ENCODE peak calls at places on chromosome 9, in six cellular contexts. W is GM23338, E is IMR-90, P is PC-9, V is MM.1S, H is HCT116. S is an unnamed sample.

GRCh38 chr9:132881826-132882225 is 3.1 kb downstream of the SPACA9 start:
- DNase-seq in P (no peak), V (no peak), E (no peak), W (no peak), H (no peak), S (no peak)

GRCh38 chr9:120405134-120405533 is 174.8 kb downstream of the CDK5RAP2 start:
- DNase-seq in W (no peak), H (no peak), E (no peak), P (no peak), V (no peak), S (no peak)

GRCh38 chr9:16625106-16625505 is 245.4 kb downstream of the BNC2 start:
- DNase-seq in V (no peak), E (no peak), W (no peak), P (no peak), H (no peak), S (no peak)

GRCh38 chr9:83560169-83560826 is 22.1 kb upstream of the FRMD3 start:
- DNase-seq in P (no peak), H (no peak), V (no peak), W (no peak), E (no peak), S (no peak)

GRCh38 chr9:128185979-128186965 is 5.1 kb downstream of the CIZ1 start:
- DNase-seq in E (no peak), P (no peak), H (no peak), W (no peak), V (no peak), S (no peak)

GRCh38 chr9:127612993-127613954 is 1.2 kb downstream of the STXBP1 start:
- DNase-seq in H (no peak), W (peak; percentile 81), V (no peak), P (no peak), E (peak; percentile 57), S (peak; percentile 92)

GRCh38 chr9:134526798-134527492 is 114.7 kb upstream of the COL5A1 start:
- DNase-seq in V (no peak), H (no peak), P (no peak), W (no peak), E (no peak), S (peak; percentile 54)

GRCh38 chr9:112890106-112891081 is at the start of gene SLC46A2:
- DNase-seq in V (no peak), E (no peak), H (no peak), W (peak; percentile 64), P (no peak), S (peak; percentile 77)

GRCh38 chr9:98594551-98595160 is 114.1 kb downstream of the GABBR2 start:
- DNase-seq in P (no peak), E (no peak), H (no peak), V (no peak), W (no peak), S (no peak)

GRCh38 chr9:30310711-30311110 is 2073.7 kb upstream of the ACO1 start:
- DNase-seq in W (no peak), V (no peak), H (no peak), P (no peak), E (no peak), S (no peak)

GRCh38 chr9:127970401-127971313 is 10.1 kb downstream of the EEIG1 start:
- DNase-seq in P (peak; percentile 67), H (no peak), E (no peak), V (peak; percentile 94), W (no peak), S (peak; percentile 68)

GRCh38 chr9:75907863-75908262 is 17.4 kb downstream of the PCSK5 start:
- DNase-seq in W (no peak), P (no peak), V (no peak), E (no peak), H (no peak), S (no peak)

GRCh38 chr9:78860806-78861475 is 564.0 kb downstream of the PSAT1 start:
- DNase-seq in P (no peak), H (no peak), W (no peak), E (peak; percentile 82), V (no peak), S (no peak)

GRCh38 chr9:78856144-78856543 is 559.2 kb downstream of the PSAT1 start:
- DNase-seq in H (no peak), E (peak; percentile 54), V (no peak), W (no peak), P (no peak), S (no peak)

GRCh38 chr9:78856781-78857180 is 559.9 kb downstream of the PSAT1 start:
- DNase-seq in H (no peak), V (no peak), E (no peak), P (no peak), W (no peak), S (no peak)

GRCh38 chr9:78858266-78858665 is 561.3 kb downstream of the PSAT1 start:
- DNase-seq in V (no peak), E (peak; percentile 29), H (no peak), W (no peak), P (no peak), S (no peak)

GRCh38 chr9:78857371-78858225 is 560.7 kb downstream of the PSAT1 start:
- DNase-seq in H (no peak), V (no peak), W (no peak), E (no peak), P (no peak), S (peak; percentile 45)
- H3K4me1 ChIP-seq in H (peaks cover 6% of the 10 kb centered on the region), V (no peaks in the 10 kb centered on the region), W (no peaks in the 10 kb centered on the region), E (peaks cover 5% of the 10 kb centered on the region), P (no peaks in the 10 kb centered on the region), S (no peaks in the 10 kb centered on the region)

GRCh38 chr9:34576943-34577634 is 12.4 kb downstream of the CNTFR start:
- DNase-seq in V (no peak), P (no peak), E (no peak), H (no peak), W (peak; percentile 78), S (no peak)
- H3K4me1 ChIP-seq in V (no peaks in the 10 kb centered on the region), P (no peaks in the 10 kb centered on the region), E (no peaks in the 10 kb centered on the region), H (no peaks in the 10 kb centered on the region), W (peaks cover 48% of the 10 kb centered on the region), S (no peaks in the 10 kb centered on the region)

GRCh38 chr9:68720656-68721313 is 15.7 kb downstream of the PIP5K1B start:
- DNase-seq in P (no peak), E (no peak), H (no peak), V (no peak), W (no peak), S (no peak)

GRCh38 chr9:68725070-68725469 is 20.0 kb downstream of the PIP5K1B start:
- DNase-seq in W (no peak), P (no peak), V (no peak), E (no peak), H (no peak), S (no peak)

GRCh38 chr9:68717554-68718453 is 12.8 kb downstream of the PIP5K1B start:
- DNase-seq in V (no peak), P (no peak), H (no peak), W (no peak), E (no peak), S (no peak)

GRCh38 chr9:68719847-68720246 is 14.8 kb downstream of the PIP5K1B start:
- DNase-seq in H (no peak), W (no peak), P (no peak), E (no peak), V (no peak), S (no peak)

GRCh38 chr9:68721934-68722333 is 16.9 kb downstream of the PIP5K1B start:
- DNase-seq in E (no peak), P (no peak), H (no peak), V (no peak), W (no peak), S (no peak)
- H3K4me1 ChIP-seq in E (no peaks in the 10 kb centered on the region), P (no peaks in the 10 kb centered on the region), H (no peaks in the 10 kb centered on the region), V (no peaks in the 10 kb centered on the region), W (no peaks in the 10 kb centered on the region), S (no peaks in the 10 kb centered on the region)

DNA sequence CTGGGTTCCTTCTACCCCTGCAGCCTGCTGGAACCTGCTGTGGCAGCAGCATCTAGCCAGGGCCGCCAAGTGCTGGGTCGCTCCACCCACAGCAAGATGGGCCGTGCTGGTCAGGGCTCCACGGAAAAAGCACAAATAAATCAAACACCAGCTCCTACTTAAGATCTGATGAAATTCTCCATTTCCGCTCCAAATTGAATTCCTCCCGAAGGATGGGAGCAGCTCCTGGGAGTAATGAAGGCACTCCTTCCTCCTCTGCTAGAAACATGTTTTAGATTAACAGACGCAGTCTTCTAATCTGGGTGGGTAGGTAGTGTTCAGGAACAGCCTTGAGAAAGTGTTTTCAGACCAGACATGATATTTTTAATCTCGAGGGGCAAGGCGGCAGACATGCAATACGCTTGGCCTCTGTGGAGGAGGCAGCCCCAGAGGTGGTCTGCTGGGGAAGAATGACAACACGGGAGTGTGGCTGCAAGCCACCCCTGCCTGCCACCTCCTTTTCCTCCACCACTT is 194.0 kb downstream of the AOPEP start:
- DNase-seq in H (no peak), W (no peak), V (no peak), E (peak; percentile 63), P (peak; percentile 74), S (peak; percentile 89)
- H3K4me1 ChIP-seq in H (peaks cover 76% of the 10 kb centered on the region), W (peaks cover 16% of the 10 kb centered on the region), V (peaks cover 19% of the 10 kb centered on the region), E (peaks cover 34% of the 10 kb centered on the region), P (peaks cover 93% of the 10 kb centered on the region), S (peaks cover 35% of the 10 kb centered on the region)

DNA sequence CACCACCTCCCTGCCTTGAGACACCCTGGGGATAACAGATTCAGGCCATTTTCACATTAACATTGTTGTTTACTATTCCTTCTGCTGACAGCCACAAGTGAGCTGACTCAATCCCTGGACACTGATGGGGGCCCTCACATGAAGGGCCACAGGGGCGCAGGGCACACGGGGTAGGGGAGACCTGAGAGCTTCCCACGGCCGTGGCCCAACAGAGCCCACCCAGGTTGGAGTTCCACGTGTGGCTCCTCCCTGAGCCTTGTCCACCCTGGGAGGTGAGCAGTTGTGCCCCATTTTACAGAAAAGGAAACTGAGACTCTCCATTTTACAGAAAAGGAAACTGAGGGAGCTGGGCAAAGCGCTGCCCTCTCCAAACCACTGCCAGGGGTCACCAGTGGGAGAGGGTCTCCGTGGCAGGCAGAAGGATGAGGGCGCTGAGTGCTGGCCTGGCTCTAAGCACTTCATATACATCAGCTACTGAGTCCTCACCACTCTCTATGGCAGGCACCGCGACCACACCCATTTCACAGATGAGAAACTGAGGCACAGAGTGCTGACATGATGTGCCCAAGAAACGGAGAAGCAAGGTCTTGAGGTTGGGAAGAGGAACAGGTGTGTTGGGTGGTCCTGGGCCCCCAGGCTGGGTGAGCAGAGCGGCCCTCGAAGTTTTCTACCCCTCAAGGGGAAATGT is 2.3 kb downstream of the NINJ1 start:
- DNase-seq in H (no peak), E (no peak), V (no peak), P (no peak), W (no peak), S (no peak)
- H3K4me1 ChIP-seq in H (peaks cover 34% of the 10 kb centered on the region), E (peaks cover 42% of the 10 kb centered on the region), V (peaks cover 4% of the 10 kb centered on the region), P (peaks cover 26% of the 10 kb centered on the region), W (peaks cover 16% of the 10 kb centered on the region), S (peaks cover 75% of the 10 kb centered on the region)

DNA sequence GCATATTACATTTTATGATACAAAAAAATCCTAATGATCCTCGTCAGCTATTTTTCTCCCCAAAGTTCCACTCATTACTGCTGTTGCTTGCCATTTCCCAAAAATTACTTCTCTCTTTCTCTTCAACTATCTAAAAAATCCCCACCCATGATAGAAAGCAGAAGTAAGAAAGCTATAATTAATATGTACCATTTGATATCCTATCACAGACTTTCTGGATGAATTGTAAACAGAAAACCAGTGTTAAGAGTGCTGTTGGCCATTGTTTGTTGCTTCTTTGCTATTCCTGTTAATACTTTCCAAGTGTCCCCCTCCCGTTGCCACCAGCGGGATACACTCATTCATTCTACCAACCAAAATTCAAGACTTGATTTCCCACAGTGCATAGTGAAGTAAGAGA is 136.3 kb upstream of the SMARCA2 start:
- DNase-seq in W (no peak), P (no peak), E (no peak), V (no peak), H (no peak), S (no peak)
- H3K4me1 ChIP-seq in W (no peaks in the 10 kb centered on the region), P (no peaks in the 10 kb centered on the region), E (no peaks in the 10 kb centered on the region), V (peaks cover 43% of the 10 kb centered on the region), H (no peaks in the 10 kb centered on the region), S (no peaks in the 10 kb centered on the region)